ENCODE peak calls at places on chromosomes 7 and 10, in eight cellular contexts. I is stomach, L is ovary, F is left ventricle myocardium inferior, B is HCT116, H is adrenal gland, P is keratinocyte, M is lung. Q is an unnamed sample.
A peak's percentile ranks its signal among the peaks of the same experiment; 100 is the strongest.

GRCh38 chr10:30270247-30270646 is 78.8 kb downstream of the MTPAP start:
- DNase-seq in H (no peak), B (no peak), M (no peak), I (no peak), L (no peak), P (no peak), F (no peak), Q (no peak)

GRCh38 chr10:97683556-97684357 is 3.3 kb downstream of the AVPI1 start:
- DNase-seq in P (peak; percentile 35), M (no peak), H (no peak), I (peak; percentile 37), L (no peak), B (no peak), F (no peak), Q (peak; percentile 43)

GRCh38 chr10:47165711-47166404 is 134.1 kb upstream of the GDF10 start:
- DNase-seq in P (no peak), I (no peak), M (peak; percentile 40), L (peak; percentile 73), B (no peak), F (peak; percentile 60), H (peak; percentile 30), Q (peak; percentile 60)

GRCh38 chr7:16795624-16796023 is 9.2 kb downstream of the AGR2 start:
- DNase-seq in F (no peak), I (no peak), H (no peak), P (no peak), M (no peak), L (no peak), B (no peak), Q (no peak)

GRCh38 chr7:64992971-64993370 is 2.1 kb upstream of the ZNF117 start:
- DNase-seq in B (no peak), F (no peak), H (no peak), M (no peak), P (no peak), I (no peak), L (no peak), Q (no peak)

GRCh38 chr7:158406364-158406763 is 181.3 kb downstream of the PTPRN2 start:
- DNase-seq in L (no peak), P (no peak), I (no peak), F (no peak), H (no peak), B (no peak), M (no peak), Q (no peak)

GRCh38 chr10:43355749-43356371 is 15.6 kb upstream of the FXYD4 start:
- DNase-seq in I (no peak), B (peak; percentile 83), M (no peak), H (no peak), F (no peak), P (peak; percentile 80), L (no peak), Q (peak; percentile 65)

GRCh38 chr7:1262441-1262840 is 29.8 kb downstream of the UNCX start:
- DNase-seq in H (no peak), I (no peak), M (no peak), F (no peak), P (no peak), B (no peak), L (no peak), Q (no peak)

GRCh38 chr7:115357213-115357999 is 435.5 kb downstream of the MDFIC start:
- DNase-seq in L (no peak), H (no peak), I (no peak), F (no peak), M (no peak), P (no peak), B (no peak), Q (no peak)

GRCh38 chr7:144842377-144842851 is 6.6 kb upstream of the TPK1 start:
- DNase-seq in P (no peak), M (peak; percentile 79), F (peak; percentile 24), I (peak; percentile 72), L (no peak), H (peak; percentile 27), B (no peak), Q (peak; percentile 48)

GRCh38 chr7:130216025-130216424 is 8.4 kb downstream of the SSMEM1 start:
- DNase-seq in B (no peak), L (no peak), P (no peak), H (no peak), F (no peak), M (no peak), I (no peak), Q (no peak)

GRCh38 chr10:5151076-5151475 is 33.9 kb downstream of the AKR1C8 start:
- DNase-seq in H (no peak), M (no peak), P (no peak), F (no peak), I (no peak), L (no peak), B (no peak), Q (no peak)

GRCh38 chr10:49387029-49387428 is 8.9 kb downstream of the DRGX start:
- DNase-seq in P (peak; percentile 28), I (no peak), B (no peak), M (no peak), F (no peak), L (no peak), H (no peak), Q (peak; percentile 48)

GRCh38 chr10:49393301-49393700 is 2.6 kb downstream of the DRGX start:
- DNase-seq in H (no peak), F (no peak), P (no peak), M (no peak), L (no peak), I (no peak), B (no peak), Q (no peak)

GRCh38 chr10:49385939-49386922 is 9.7 kb downstream of the DRGX start:
- DNase-seq in L (no peak), B (no peak), P (no peak), I (no peak), M (no peak), H (no peak), F (no peak), Q (no peak)

GRCh38 chr10:49388161-49388560 is 7.7 kb downstream of the DRGX start:
- DNase-seq in F (no peak), H (no peak), I (no peak), M (no peak), L (no peak), P (no peak), B (no peak), Q (no peak)

GRCh38 chr10:49389331-49389920 is 6.5 kb downstream of the DRGX start:
- DNase-seq in M (no peak), P (no peak), I (no peak), L (no peak), F (no peak), H (no peak), B (no peak), Q (no peak)
- H3K27me3 ChIP-seq in M (peaks cover 6% of the 10 kb centered on the region), P (peaks cover 27% of the 10 kb centered on the region), I (peaks cover 88% of the 10 kb centered on the region), L (peaks cover 4% of the 10 kb centered on the region), F (peaks cover 93% of the 10 kb centered on the region), H (peaks cover 12% of the 10 kb centered on the region), B (peaks cover 53% of the 10 kb centered on the region), Q (peaks cover 31% of the 10 kb centered on the region)

GRCh38 chr7:66075590-66076458 is at the start of gene ASL:
- DNase-seq in B (peak; percentile 77), H (peak; percentile 94), I (peak; percentile 97), L (peak; percentile 96), F (peak; percentile 95), P (peak; percentile 32), M (peak; percentile 93), Q (peak; percentile 96)
- TF ChIP-seq CTCF in B (no peak), H (no peak), I (no peak), L (no peak), F (peak; percentile 6), P (no peak), M (no peak), Q (no peak)

GRCh38 chr10:80279146-80279545 is 10.3 kb downstream of the MAT1A start:
- DNase-seq in I (peak; percentile 14), M (no peak), H (no peak), P (no peak), L (no peak), F (no peak), B (no peak), Q (no peak)

GRCh38 chr10:80281292-80281691 is 8.2 kb downstream of the MAT1A start:
- DNase-seq in P (no peak), I (peak; percentile 15), H (no peak), B (no peak), L (no peak), M (no peak), F (no peak), Q (no peak)

GRCh38 chr10:80278480-80278879 is 11.0 kb downstream of the MAT1A start:
- DNase-seq in I (peak; percentile 22), P (no peak), L (no peak), M (no peak), H (no peak), F (no peak), B (no peak), Q (no peak)

GRCh38 chr10:80281784-80282505 is 7.5 kb downstream of the MAT1A start:
- DNase-seq in I (peak; percentile 2), F (no peak), M (no peak), H (no peak), B (no peak), L (no peak), P (no peak), Q (no peak)

DNA sequence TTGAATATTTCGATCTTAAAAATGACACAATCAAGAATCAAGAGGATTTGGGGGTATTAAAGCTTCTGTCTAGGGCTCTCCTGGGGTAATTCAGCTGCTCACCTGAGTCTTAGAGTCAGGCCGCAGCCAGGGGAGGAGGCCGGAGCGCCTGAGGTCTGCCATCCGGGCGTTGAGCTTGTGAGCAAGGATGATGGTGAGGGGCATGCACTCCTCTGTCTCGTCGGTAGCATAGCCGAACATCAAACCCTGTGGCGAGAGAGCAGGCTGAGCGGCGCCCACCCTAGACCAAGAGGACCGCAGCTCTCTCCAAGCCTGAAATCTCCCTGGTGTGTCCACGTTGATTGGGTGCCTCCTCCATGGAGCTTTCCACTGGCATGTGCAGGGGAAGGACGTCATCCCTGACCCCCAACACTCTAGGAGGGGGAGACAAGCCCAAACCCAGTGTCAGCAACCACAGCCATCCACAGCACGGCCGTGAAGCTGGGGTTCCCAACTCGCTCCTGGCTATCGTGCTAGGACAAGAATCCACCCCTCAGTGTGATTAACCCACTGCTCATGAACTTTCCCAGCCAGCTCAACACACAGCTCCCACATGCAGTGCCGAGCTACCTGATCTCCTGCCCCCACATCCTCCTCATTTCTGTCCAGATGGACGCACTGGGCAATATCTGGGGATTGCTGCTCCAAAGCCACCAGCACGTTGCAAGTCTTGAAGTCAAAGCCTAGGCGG is 9.2 kb downstream of the MAT1A start:
- DNase-seq in P (no peak), H (no peak), F (no peak), M (no peak), I (peak; percentile 16), L (no peak), B (no peak), Q (no peak)
- H3K27me3 ChIP-seq in P (no peaks in the 10 kb centered on the region), H (no peaks in the 10 kb centered on the region), F (no peaks in the 10 kb centered on the region), M (no peaks in the 10 kb centered on the region), I (no peaks in the 10 kb centered on the region), L (no peaks in the 10 kb centered on the region), B (no peaks in the 10 kb centered on the region), Q (peaks cover 9% of the 10 kb centered on the region)

DNA sequence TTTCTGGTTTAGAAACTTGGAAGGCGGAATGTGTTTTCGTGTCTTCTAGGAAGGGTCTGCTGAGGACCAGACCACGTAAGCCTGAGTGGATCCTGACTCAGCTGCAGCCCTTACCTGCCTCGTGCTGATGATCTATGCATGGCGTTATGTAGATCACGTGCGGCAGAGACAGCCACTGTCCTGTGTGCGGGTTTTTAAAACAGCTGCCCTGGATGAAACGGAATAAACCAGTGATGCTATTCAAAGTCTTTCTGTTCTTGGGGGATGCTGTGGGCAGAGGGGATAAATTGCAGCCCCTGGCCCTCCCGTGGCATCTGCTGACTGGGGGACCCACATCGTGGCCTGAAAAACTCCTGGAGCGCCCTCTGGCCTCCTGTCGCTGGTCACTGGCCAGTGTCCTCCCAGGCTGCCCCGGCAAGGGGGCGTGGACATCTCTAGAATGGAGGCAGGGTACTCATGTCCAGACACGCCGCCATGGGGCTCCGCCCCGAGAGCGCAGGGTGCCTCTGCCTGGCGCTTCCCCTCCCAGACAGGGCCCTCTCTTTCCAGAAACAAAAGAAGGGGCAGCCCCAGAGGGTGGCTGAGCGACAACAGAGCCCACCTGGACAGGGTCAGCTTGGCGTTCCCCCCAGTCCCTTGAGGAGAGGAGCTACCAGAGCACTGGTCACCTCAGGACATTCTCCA is 13.2 kb downstream of the ALKBH4 start:
- DNase-seq in H (no peak), F (no peak), I (no peak), B (no peak), L (no peak), P (peak; percentile 81), M (no peak), Q (no peak)
- TF ChIP-seq CTCF in H (no peak), F (no peak), I (no peak), B (no peak), L (no peak), P (no peak), M (no peak), Q (no peak)

Q was measured in PC-9.